ENCODE peak calls at places on chromosomes 1 and 21, in five cellular contexts. V, L, T, F and E are unnamed samples.

GRCh38 chr1:214558002-214558770 is 6.8 kb upstream of the PTPN14 start:
- DNase-seq in V (no peak), L (peak; percentile 80), T (peak; percentile 97), F (peak; percentile 42), E (no peak)

GRCh38 chr1:152440635-152441471 is 26.8 kb upstream of the CRNN start:
- DNase-seq in V (peak; percentile 63), L (peak; percentile 68), T (peak; percentile 55), F (peak; percentile 57), E (peak; percentile 83)

GRCh38 chr1:45669859-45670655 is 16.3 kb downstream of the GPBP1L1 start:
- DNase-seq in V (no peak), L (peak; percentile 14), T (peak; percentile 28), F (peak; percentile 29), E (no peak)

GRCh38 chr1:8604041-8604942 is 213.1 kb downstream of the RERE start:
- DNase-seq in V (no peak), L (no peak), T (peak; percentile 7), F (no peak), E (peak; percentile 94)

GRCh38 chr1:165843304-165843703 is 15.9 kb downstream of the UCK2 start:
- DNase-seq in V (no peak), L (no peak), T (peak; percentile 45), F (no peak), E (no peak)

GRCh38 chr1:209048961-209049669 is 534.4 kb upstream of the CAMK1G start:
- DNase-seq in V (no peak), L (no peak), T (peak; percentile 75), F (no peak), E (no peak)

GRCh38 chr21:17454315-17455027 is 58.4 kb upstream of the CXADR start:
- DNase-seq in V (peak; percentile 89), L (peak; percentile 88), T (peak; percentile 90), F (peak; percentile 73), E (peak; percentile 92)

GRCh38 chr1:182484531-182485257 is 34.7 kb downstream of the RGSL1 start:
- DNase-seq in V (peak; percentile 16), L (peak; percentile 2), T (no peak), F (no peak), E (peak; percentile 12)

GRCh38 chr21:43608225-43608624 is 51.1 kb downstream of the HSF2BP start:
- DNase-seq in V (no peak), L (peak; percentile 90), T (peak; percentile 92), F (no peak), E (no peak)

GRCh38 chr21:38716942-38717341 is 88.8 kb upstream of the ETS2 start:
- DNase-seq in V (no peak), L (peak; percentile 17), T (peak; percentile 48), F (no peak), E (no peak)

GRCh38 chr1:65881070-65881594 is 88.4 kb downstream of the PDE4B start:
- DNase-seq in V (no peak), L (no peak), T (peak; percentile 63), F (no peak), E (no peak)

GRCh38 chr1:170010443-170010842 is 64.1 kb downstream of the KIFAP3 start:
- DNase-seq in V (peak; percentile 55), L (no peak), T (peak; percentile 46), F (peak; percentile 48), E (peak; percentile 79)

GRCh38 chr21:44615881-44616590 is 4.2 kb downstream of the KRTAP10-8 start:
- DNase-seq in V (no peak), L (no peak), T (no peak), F (no peak), E (no peak)

GRCh38 chr1:40004857-40005256 is 35.7 kb upstream of the CAP1 start:
- DNase-seq in V (no peak), L (peak; percentile 83), T (no peak), F (no peak), E (no peak)

GRCh38 chr1:167722870-167723251 is 1.1 kb downstream of the MPZL1 start:
- DNase-seq in V (no peak), L (no peak), T (no peak), F (no peak), E (no peak)

GRCh38 chr1:7810395-7810794 is 26.3 kb downstream of the PER3 start:
- DNase-seq in V (peak; percentile 64), L (peak; percentile 90), T (peak; percentile 91), F (peak; percentile 44), E (peak; percentile 29)

GRCh38 chr1:173241528-173242347 is 34.6 kb upstream of the TNFSF4 start:
- DNase-seq in V (no peak), L (no peak), T (no peak), F (no peak), E (no peak)

GRCh38 chr21:32494946-32495703 is 82.6 kb downstream of the EVA1C start:
- DNase-seq in V (no peak), L (peak; percentile 68), T (peak; percentile 89), F (peak; percentile 91), E (no peak)

GRCh38 chr21:37548521-37548981 is 182.0 kb downstream of the DYRK1A start:
- DNase-seq in V (no peak), L (no peak), T (no peak), F (peak; percentile 33), E (no peak)

GRCh38 chr21:37145635-37146111 is 72.6 kb downstream of the TTC3 start:
- DNase-seq in V (peak; percentile 19), L (peak; percentile 88), T (peak; percentile 78), F (no peak), E (peak; percentile 77)

GRCh38 chr1:67696708-67697107 is 11.7 kb downstream of the GADD45A start:
- DNase-seq in V (no peak), L (no peak), T (no peak), F (no peak), E (no peak)

GRCh38 chr1:43565600-43566360 is 35.1 kb downstream of the PTPRF start:
- DNase-seq in V (no peak), L (no peak), T (peak; percentile 65), F (peak; percentile 29), E (peak; percentile 80)

GRCh38 chr1:21762022-21762404 is 20.9 kb downstream of the USP48 start:
- DNase-seq in V (no peak), L (no peak), T (no peak), F (no peak), E (no peak)

GRCh38 chr1:17795836-17796645 is 40.9 kb downstream of the ACTL8 start:
- DNase-seq in V (no peak), L (no peak), T (no peak), F (no peak), E (peak; percentile 18)

GRCh38 chr21:37704751-37705150 is 211.5 kb downstream of the KCNJ6 start:
- DNase-seq in V (no peak), L (no peak), T (no peak), F (no peak), E (no peak)

GRCh38 chr1:22702255-22702654 is 8.4 kb upstream of the EPHB2 start:
- DNase-seq in V (no peak), L (no peak), T (no peak), F (no peak), E (no peak)

GRCh38 chr1:76300556-76300955 is 226.0 kb downstream of the ST6GALNAC3 start:
- DNase-seq in V (no peak), L (no peak), T (no peak), F (no peak), E (no peak)

GRCh38 chr1:37763791-37764741 is 854 bp downstream of the EPHA10 start:
- DNase-seq in V (no peak), L (peak; percentile 30), T (peak; percentile 30), F (peak; percentile 21), E (peak; percentile 63)
- TF ChIP-seq EZH2 in V (no peak), L (peak; percentile 12), T (peak; percentile 45), F (no peak), E (no peak)

GRCh38 chr1:111635324-111636009 is 15.9 kb downstream of the RAP1A start:
- DNase-seq in V (no peak), L (no peak), T (no peak), F (no peak), E (no peak)
- H3K4me1 ChIP-seq in V (no peaks in the 10 kb centered on the region), L (no peaks in the 10 kb centered on the region), T (no peaks in the 10 kb centered on the region), F (no peaks in the 10 kb centered on the region), E (no peaks in the 10 kb centered on the region)

GRCh38 chr1:168879906-168880734 is 151.1 kb upstream of the DPT start:
- DNase-seq in V (no peak), L (peak; percentile 72), T (no peak), F (peak; percentile 8), E (no peak)
- TF ChIP-seq EZH2 in V (no peak), L (no peak), T (no peak), F (no peak), E (no peak)

GRCh38 chr1:6268431-6268830 is 7.5 kb upstream of the GPR153 start:
- DNase-seq in V (no peak), L (no peak), T (no peak), F (no peak), E (no peak)
- H3K4me1 ChIP-seq in V (no peaks in the 10 kb centered on the region), L (peaks cover 36% of the 10 kb centered on the region), T (peaks cover 19% of the 10 kb centered on the region), F (no peaks in the 10 kb centered on the region), E (peaks cover 41% of the 10 kb centered on the region)

DNA sequence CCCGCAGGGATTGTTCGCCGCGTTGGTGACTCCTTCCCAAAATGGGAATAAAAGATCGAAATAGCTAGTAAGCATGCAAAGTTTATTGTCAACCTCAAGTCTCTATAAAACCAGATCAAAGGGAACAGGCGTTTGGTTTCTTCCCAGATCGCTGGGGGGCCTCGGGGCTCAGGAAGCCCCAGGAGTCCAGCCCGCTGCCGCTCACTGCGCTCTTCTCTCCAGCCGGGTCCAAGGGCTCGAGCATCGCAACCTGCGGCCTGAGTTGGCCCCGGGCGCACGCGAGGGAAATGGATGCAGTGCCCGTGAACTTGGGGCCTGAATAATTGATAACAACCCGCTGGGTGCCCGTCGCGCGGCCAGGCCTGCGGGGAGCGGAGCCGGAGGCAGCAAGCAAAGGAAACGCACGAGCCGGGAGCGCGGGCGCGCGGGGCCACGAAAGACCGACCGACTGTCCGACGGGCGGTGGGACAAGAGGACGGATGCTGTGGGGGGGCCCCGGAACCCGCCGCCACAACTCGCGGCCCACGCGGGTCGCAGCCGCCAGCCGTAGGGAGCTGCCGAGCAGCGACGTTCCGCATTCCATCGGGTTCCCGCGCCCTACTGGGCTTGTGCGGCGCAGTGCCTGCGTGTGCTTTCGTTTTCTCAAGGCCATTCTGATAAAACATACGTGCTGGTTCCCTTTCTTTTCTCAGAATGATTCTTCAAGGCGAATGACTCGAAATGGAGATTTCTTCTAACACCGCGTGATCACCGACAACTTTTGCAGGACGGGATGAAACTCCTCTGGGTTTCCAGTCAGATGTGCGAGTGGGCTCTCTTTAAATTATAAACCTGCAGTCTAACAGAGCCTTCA is 14.0 kb upstream of the ALX3 start:
- DNase-seq in V (no peak), L (no peak), T (peak; percentile 50), F (peak; percentile 19), E (peak; percentile 47)
- TF ChIP-seq EZH2 in V (no peak), L (no peak), T (peak; percentile 69), F (peak; percentile 95), E (peak; percentile 93)